ENCODE peak calls at places on chromosomes 11 and 22, in nine cellular contexts. T is lower leg skin, U is breast epithelium, N is GM12892, R is uterus, X is sigmoid colon, F is erythroblast, C is spleen, B is A549. G is an unnamed sample.

GRCh38 chr22:24950272-24950902 is 2.1 kb upstream of the KIAA1671 start:
- DNase-seq in T (no peak), U (no peak), N (no peak), R (no peak), X (no peak), F (no peak), C (no peak), B (no peak), G (no peak)

GRCh38 chr11:86120807-86121206 is 51.9 kb upstream of the PICALM start:
- DNase-seq in T (no peak), U (no peak), N (no peak), R (no peak), X (no peak), F (no peak), C (no peak), B (no peak), G (no peak)

GRCh38 chr22:39252461-39253391 is 7.9 kb upstream of the PDGFB start:
- DNase-seq in T (no peak), U (no peak), N (no peak), R (no peak), X (no peak), F (no peak), C (no peak), B (no peak), G (no peak)

GRCh38 chr11:72741849-72742521 is 10.2 kb downstream of the ARAP1 start:
- DNase-seq in T (no peak), U (no peak), N (no peak), R (no peak), X (no peak), F (no peak), C (peak; percentile 76), B (no peak), G (no peak)

GRCh38 chr11:646214-646613 is 9.1 kb downstream of the DRD4 start:
- DNase-seq in T (no peak), U (no peak), N (no peak), R (no peak), X (no peak), F (no peak), C (no peak), B (no peak), G (no peak)

GRCh38 chr11:68146704-68147474 is 25.7 kb upstream of the CHKA start:
- DNase-seq in T (no peak), U (no peak), N (no peak), R (no peak), X (no peak), F (peak; percentile 87), C (no peak), B (peak; percentile 89), G (no peak)

GRCh38 chr22:33923660-33924246 is 3.5 kb upstream of the LARGE1 start:
- DNase-seq in T (peak; percentile 67), U (no peak), N (no peak), R (peak; percentile 42), X (peak; percentile 75), F (peak; percentile 67), C (no peak), B (peak; percentile 43), G (peak; percentile 27)

GRCh38 chr11:7574491-7575129 is 60.8 kb downstream of the PPFIBP2 start:
- DNase-seq in T (no peak), U (no peak), N (no peak), R (no peak), X (no peak), F (no peak), C (no peak), B (no peak), G (no peak)

GRCh38 chr22:30865656-30866055 is 102.9 kb downstream of the MORC2 start:
- DNase-seq in T (no peak), U (no peak), N (peak; percentile 5), R (no peak), X (peak; percentile 52), F (no peak), C (peak; percentile 42), B (no peak), G (no peak)

GRCh38 chr22:38786631-38787030 is 7.3 kb downstream of the DNAL4 start:
- DNase-seq in T (no peak), U (no peak), N (no peak), R (no peak), X (no peak), F (no peak), C (no peak), B (no peak), G (no peak)

GRCh38 chr22:35629406-35630234 is 12.5 kb upstream of the MB start:
- DNase-seq in T (peak; percentile 65), U (peak; percentile 70), N (no peak), R (peak; percentile 89), X (peak; percentile 91), F (no peak), C (no peak), B (peak; percentile 84), G (peak; percentile 87)

GRCh38 chr11:43644626-43645299 is 35.8 kb upstream of the HSD17B12 start:
- DNase-seq in T (no peak), U (no peak), N (no peak), R (no peak), X (no peak), F (peak; percentile 63), C (no peak), B (no peak), G (no peak)

DNA sequence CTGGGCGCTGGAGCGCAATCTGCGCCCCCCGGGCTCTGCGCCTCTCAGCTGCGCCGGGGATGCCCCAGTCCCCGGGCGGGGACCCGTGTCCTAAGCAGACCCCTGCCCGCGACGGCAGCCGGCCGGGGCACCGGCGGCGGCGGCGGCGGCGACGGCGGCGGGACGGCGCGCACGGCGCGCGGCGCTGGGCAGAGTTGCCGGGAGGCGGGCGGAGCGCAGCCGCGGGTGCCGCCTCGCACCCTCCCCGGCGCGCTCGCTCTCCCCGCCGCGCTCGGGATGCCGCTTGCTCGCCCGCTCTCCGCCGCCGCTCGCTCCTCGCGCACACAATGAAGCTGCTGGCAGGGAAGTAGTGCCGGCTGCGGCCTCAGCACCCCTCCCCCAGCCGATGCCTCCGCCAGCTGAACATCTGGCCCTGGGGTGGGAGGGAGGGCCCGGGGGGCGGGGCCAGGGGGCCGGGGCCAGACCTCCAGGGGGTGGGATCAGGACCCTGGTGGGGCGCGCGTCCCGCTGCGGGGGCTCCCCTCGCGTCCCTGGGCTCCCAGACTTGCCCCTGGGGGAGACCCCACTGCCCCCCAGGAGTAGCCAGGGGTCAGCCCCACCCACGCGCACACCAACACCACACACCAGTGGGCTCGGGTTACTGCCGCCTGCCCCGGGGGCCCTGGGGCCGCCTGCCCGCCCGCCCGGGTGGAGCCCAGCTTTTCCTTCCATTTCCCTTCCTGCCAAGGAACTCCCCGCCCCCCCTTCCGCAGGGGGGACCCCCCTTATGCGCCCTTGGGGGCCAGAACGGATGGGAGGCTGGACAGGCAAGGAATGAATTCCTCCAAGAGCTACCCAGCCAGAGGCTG is at the start of gene RCOR2:
- DNase-seq in T (no peak), U (no peak), N (peak; percentile 88), R (peak; percentile 84), X (peak; percentile 91), F (peak; percentile 73), C (peak; percentile 90), B (peak; percentile 87), G (no peak)
- TF ChIP-seq POLR2A in T (no peak), U (no peak), N (no peak), R (no peak), X (no peak), F (no peak), C (no peak), B (peak; percentile 58), G (no peak)

DNA sequence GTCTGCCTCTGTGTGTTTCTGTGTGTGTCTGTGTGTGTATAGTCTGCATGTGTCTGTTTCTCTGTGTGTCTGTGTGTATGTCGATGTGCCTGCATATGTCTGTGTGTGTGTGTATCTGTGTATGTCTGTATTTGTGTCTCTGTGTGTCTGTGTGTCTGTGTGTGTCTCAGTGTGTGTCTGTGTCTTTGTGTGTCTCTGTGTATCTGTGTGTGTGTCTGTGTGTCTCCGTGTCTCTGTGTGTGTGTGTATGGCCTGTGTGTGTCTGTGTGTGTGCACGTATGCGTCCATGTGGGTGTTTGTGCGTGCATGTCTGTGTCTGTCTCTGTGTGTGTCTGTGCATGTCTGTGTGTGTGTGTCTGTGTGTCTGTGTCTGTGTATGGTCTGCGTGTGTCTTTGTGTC is 439 bp downstream of the SNX32 start:
- DNase-seq in T (no peak), U (no peak), N (no peak), R (no peak), X (no peak), F (no peak), C (no peak), B (no peak), G (no peak)
- TF ChIP-seq POLR2A in T (no peak), U (no peak), N (no peak), R (no peak), X (no peak), F (no peak), C (no peak), B (no peak), G (no peak)

GRCh38 chr11:122137081-122137793 is 21.2 kb upstream of the BLID start:
- DNase-seq in T (no peak), U (no peak), N (no peak), R (no peak), X (no peak), F (peak; percentile 9), C (no peak), B (no peak), G (peak; percentile 79)
- TF ChIP-seq POLR2A in T (no peak), U (no peak), N (no peak), R (no peak), X (no peak), F (no peak), C (no peak), B (no peak), G (no peak)

GRCh38 chr11:66957971-66958231 is 282 bp downstream of the PC start:
- DNase-seq in T (no peak), U (no peak), N (no peak), R (no peak), X (no peak), F (no peak), C (no peak), B (no peak), G (no peak)

GRCh38 chr11:66958956-66959274 is 732 bp upstream of the PC start:
- DNase-seq in T (no peak), U (no peak), N (no peak), R (no peak), X (no peak), F (no peak), C (no peak), B (no peak), G (no peak)

GRCh38 chr11:66962247-66962646 is 4.1 kb upstream of the PC start:
- DNase-seq in T (no peak), U (no peak), N (no peak), R (no peak), X (no peak), F (no peak), C (no peak), B (no peak), G (no peak)

GRCh38 chr11:66956689-66957290 is 1.4 kb downstream of the PC start:
- DNase-seq in T (no peak), U (no peak), N (no peak), R (no peak), X (peak; percentile 70), F (no peak), C (no peak), B (no peak), G (no peak)

DNA sequence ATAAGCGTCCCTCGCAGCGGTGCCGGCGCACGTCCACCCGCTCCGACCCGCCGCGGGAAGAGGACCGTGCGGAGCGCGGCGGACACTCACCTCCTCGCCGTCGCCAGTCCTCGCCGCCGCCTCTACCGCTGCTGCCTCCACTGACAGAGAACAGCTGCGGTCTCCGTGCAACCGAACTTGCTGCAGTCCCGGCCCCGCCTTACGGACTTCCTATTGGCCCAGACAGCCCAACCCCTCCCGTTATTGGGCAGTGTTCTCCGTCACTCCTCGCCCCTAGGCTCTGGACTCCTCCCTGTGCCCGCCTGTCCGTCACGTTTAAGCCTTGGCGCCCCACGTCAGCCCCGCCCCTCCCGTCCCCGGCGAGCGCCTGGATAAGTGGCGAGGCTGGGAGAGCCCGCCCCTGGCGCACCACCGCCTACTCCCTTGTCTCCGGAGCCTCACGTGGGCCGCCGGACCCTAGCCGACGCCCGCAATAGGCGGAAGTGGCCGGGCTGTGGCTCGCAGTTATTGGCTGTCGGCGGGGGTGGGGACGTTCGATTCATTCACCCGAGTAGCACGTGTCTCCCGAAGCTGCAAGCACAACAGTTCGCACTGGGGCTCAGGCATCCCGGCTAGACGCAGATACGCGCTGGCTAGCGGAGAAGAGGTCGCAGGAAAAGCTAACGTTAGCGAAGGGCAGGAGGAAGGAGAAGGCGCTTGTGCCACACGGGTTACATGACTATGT is at the start of gene PC:
- DNase-seq in T (peak; percentile 99), U (peak; percentile 100), N (peak; percentile 97), R (peak; percentile 100), X (peak; percentile 100), F (peak; percentile 98), C (peak; percentile 99), B (peak; percentile 99), G (peak; percentile 99)
- TF ChIP-seq POLR2A in T (no peak), U (peak; percentile 11), N (peak; percentile 48), R (peak; percentile 74), X (peak; percentile 36), F (peak; percentile 79), C (peak; percentile 74), B (peak; percentile 49), G (no peak)

G was measured in HCT116.